ENCODE peak calls at places on chromosomes 11 and 22, in ten cellular contexts. R is stimulated activated CD4-positive, alpha-beta T cell treated with anti-CD3 and anti-CD28 coated beads, Interleukin-1b, Interleukin-23, amount 100 ng/mL, for 1 hour; A is NCI-H748 treated with DMSO at 0.1 percent for 48 hours; H is Peyer's patch; I is ecto neural progenitor cell; N is CD8-positive, alpha-beta memory T cell; W is left cardiac atrium; J is H54; G is left ventricle myocardium inferior; P is nephron progenitor cell. Z is an unnamed sample.

GRCh38 chr22:20552450-20552894 is 45.1 kb downstream of the MED15 start:
- DNase-seq in I (no peak), H (peak; percentile 24), J (no peak), N (no peak), G (peak; percentile 90), A (no peak), R (no peak), P (no peak), W (peak; percentile 86), Z (no peak)

GRCh38 chr11:63493127-63493526 is 2.2 kb upstream of the PLAAT5 start:
- DNase-seq in I (no peak), A (no peak), P (no peak), J (no peak), G (no peak), N (no peak), H (no peak), W (no peak), R (no peak), Z (no peak)

GRCh38 chr22:27474711-27475547 is 326.6 kb downstream of the MN1 start:
- DNase-seq in W (peak; percentile 37), R (no peak), H (no peak), N (no peak), P (no peak), J (peak; percentile 54), G (no peak), I (no peak), A (no peak), Z (peak; percentile 97)

GRCh38 chr11:3129181-3129590 is 35.9 kb downstream of the OSBPL5 start:
- DNase-seq in P (no peak), J (no peak), W (no peak), I (no peak), R (no peak), A (no peak), N (peak; percentile 28), G (no peak), H (no peak), Z (no peak)

GRCh38 chr11:6505577-6506240 is 8.6 kb downstream of the DNHD1 start:
- DNase-seq in A (peak; percentile 50), H (no peak), P (no peak), W (no peak), J (no peak), I (no peak), G (no peak), N (no peak), R (no peak), Z (peak; percentile 66)

GRCh38 chr11:61731956-61732675 is 20.3 kb upstream of the MYRF start:
- DNase-seq in H (no peak), P (no peak), W (no peak), I (no peak), R (no peak), G (no peak), J (no peak), A (no peak), N (no peak), Z (no peak)

GRCh38 chr11:129709801-129710398 is 105.7 kb upstream of the TMEM45B start:
- DNase-seq in W (no peak), G (no peak), I (no peak), P (no peak), A (no peak), R (no peak), J (no peak), N (no peak), H (no peak), Z (no peak)

GRCh38 chr11:134246678-134247077 is 6.5 kb downstream of the THYN1 start:
- DNase-seq in W (no peak), I (no peak), R (no peak), G (no peak), A (no peak), J (no peak), H (no peak), N (no peak), P (no peak), Z (no peak)

GRCh38 chr11:17550455-17551346 is 3.6 kb downstream of the OTOG start:
- DNase-seq in I (no peak), P (no peak), W (no peak), J (no peak), H (no peak), N (no peak), R (no peak), A (no peak), G (no peak), Z (peak; percentile 11)

GRCh38 chr22:28019360-28019759 is 100.3 kb upstream of the PITPNB start:
- DNase-seq in I (no peak), P (no peak), G (peak; percentile 9), R (no peak), A (no peak), J (peak; percentile 61), H (no peak), N (no peak), W (peak; percentile 14), Z (no peak)

GRCh38 chr11:64745219-64745522 is 1.2 kb upstream of the RASGRP2 start:
- DNase-seq in I (peak; percentile 72), R (no peak), A (no peak), N (peak; percentile 93), G (peak; percentile 88), P (peak; percentile 63), W (peak; percentile 84), J (no peak), H (peak; percentile 96), Z (no peak)

GRCh38 chr11:16976360-16976759 is 37.9 kb downstream of the PLEKHA7 start:
- DNase-seq in H (no peak), G (no peak), A (no peak), N (no peak), W (no peak), P (no peak), R (no peak), I (no peak), J (no peak), Z (no peak)

GRCh38 chr11:110428956-110429613 is 663 bp upstream of the FDX1 start:
- DNase-seq in J (no peak), P (no peak), A (no peak), W (no peak), R (no peak), G (no peak), N (no peak), I (no peak), H (peak; percentile 24), Z (no peak)

GRCh38 chr11:133833101-133833898 is 12.0 kb downstream of the SPATA19 start:
- DNase-seq in J (no peak), N (no peak), R (no peak), W (no peak), A (no peak), G (no peak), P (no peak), H (no peak), I (peak; percentile 41), Z (no peak)

GRCh38 chr11:13304655-13305340 is 27.2 kb downstream of the BMAL1 start:
- DNase-seq in W (no peak), A (no peak), N (no peak), J (no peak), R (no peak), H (no peak), G (no peak), P (no peak), I (no peak), Z (no peak)

GRCh38 chr11:125079151-125079877 is 16.2 kb downstream of the SLC37A2 start:
- DNase-seq in H (no peak), P (no peak), I (no peak), N (no peak), R (no peak), G (no peak), J (peak; percentile 66), A (no peak), W (no peak), Z (no peak)

GRCh38 chr11:73204711-73205121 is 13.4 kb upstream of the P2RY2 start:
- DNase-seq in N (no peak), P (no peak), H (no peak), G (peak; percentile 38), W (peak; percentile 54), A (no peak), I (no peak), R (no peak), J (no peak), Z (no peak)

GRCh38 chr11:121035823-121036222 is 11.9 kb downstream of the TBCEL start:
- DNase-seq in I (no peak), H (no peak), R (no peak), A (no peak), P (no peak), W (no peak), J (no peak), N (no peak), G (no peak), Z (no peak)

GRCh38 chr11:119093951-119094815 is 7.5 kb downstream of the DPAGT1 start:
- DNase-seq in I (no peak), W (peak; percentile 45), P (peak; percentile 44), G (no peak), A (no peak), R (no peak), H (peak; percentile 41), N (peak; percentile 72), J (no peak), Z (peak; percentile 40)

GRCh38 chr22:42924436-42924835 is 67.4 kb upstream of the ARFGAP3 start:
- DNase-seq in N (no peak), G (no peak), H (no peak), W (no peak), R (no peak), I (no peak), P (no peak), A (no peak), J (no peak), Z (no peak)

GRCh38 chr11:65077466-65077865 is 6.4 kb downstream of the CDCA5 start:
- DNase-seq in J (no peak), W (no peak), H (no peak), R (no peak), P (no peak), G (no peak), N (no peak), A (no peak), I (no peak), Z (no peak)

GRCh38 chr11:131867457-131868257 is 497.2 kb downstream of the NTM start:
- DNase-seq in A (peak; percentile 42), N (no peak), J (peak; percentile 35), P (peak; percentile 73), I (peak; percentile 79), R (no peak), H (no peak), G (peak; percentile 63), W (peak; percentile 69), Z (peak; percentile 82)

GRCh38 chr11:60985991-60986915 is 14.8 kb downstream of the CD6 start:
- DNase-seq in H (peak; percentile 91), P (no peak), G (no peak), A (no peak), J (peak; percentile 54), I (no peak), W (no peak), N (peak; percentile 97), R (peak; percentile 64), Z (peak; percentile 46)

GRCh38 chr11:7555067-7555699 is 41.4 kb downstream of the PPFIBP2 start:
- DNase-seq in G (peak; percentile 76), P (no peak), I (no peak), R (no peak), J (no peak), A (no peak), H (no peak), N (no peak), W (peak; percentile 77), Z (no peak)

GRCh38 chr11:33737362-33737821 is 1.2 kb upstream of the CD59 start:
- DNase-seq in A (no peak), G (no peak), I (no peak), W (no peak), N (no peak), J (no peak), H (no peak), R (no peak), P (no peak), Z (peak; percentile 22)

GRCh38 chr11:46117842-46118241 is 3.4 kb downstream of the PHF21A start:
- DNase-seq in H (no peak), G (no peak), W (no peak), A (no peak), I (no peak), N (no peak), R (no peak), P (no peak), J (no peak), Z (no peak)

GRCh38 chr11:15603208-15603607 is 488.5 kb downstream of the INSC start:
- DNase-seq in G (peak; percentile 42), P (no peak), J (no peak), N (no peak), H (no peak), R (no peak), A (peak; percentile 21), W (peak; percentile 41), I (no peak), Z (no peak)

GRCh38 chr11:92550411-92550810 is 325.8 kb downstream of the FAT3 start:
- DNase-seq in W (no peak), I (no peak), N (no peak), J (no peak), H (no peak), P (no peak), R (no peak), G (no peak), A (peak; percentile 12), Z (no peak)